ENCODE peak calls at places on chromosomes 5 and 9, in nine cellular contexts. Q is NCI-H1694 treated with DMSO at 0.1 percent for 48 hours; Y is PC-9; U is activated CD8-positive, alpha-beta memory T cell treated with anti-CD3 and anti-CD28 coated beads, Interleukin-2, amount 10 ng/mL, durations not matched to agents 7 days and 5 days; R is germinal center; H is AG08395; D is head of caudate nucleus; F is stimulated activated naive CD8-positive, alpha-beta T cell treated with anti-CD3 and anti-CD28 coated beads, Interleukin-15, Interleukin-2, amounts not matched to agents 100 U/mL and 50 U/mL, for 24 hours; Z is natural killer cell treated with Interleukin-12 subunit alpha and Interleukin-12 subunit beta and Interleukin-15 and Interleukin-18, amount 100 ng/mL, for 72 hours. O is an unnamed sample.

GRCh38 chr5:136276946-136277345 is 84.0 kb upstream of the SMIM32 start:
- DNase-seq in D (no peak), Q (no peak), H (no peak), F (no peak), Z (no peak), Y (no peak), R (no peak), U (no peak), O (no peak)

GRCh38 chr5:179907570-179908324 is at the start of gene TBC1D9B:
- DNase-seq in F (peak; percentile 71), Z (peak; percentile 76), U (peak; percentile 69), Q (peak; percentile 8), R (peak; percentile 79), H (peak; percentile 85), D (peak; percentile 80), Y (peak; percentile 69), O (peak; percentile 58)

GRCh38 chr9:118170032-118170955 is 466.1 kb downstream of the TLR4 start:
- DNase-seq in Q (peak; percentile 59), U (no peak), F (no peak), Z (no peak), D (peak; percentile 88), Y (peak; percentile 39), R (no peak), H (peak; percentile 27), O (no peak)

GRCh38 chr5:66989286-66989685 is 207.3 kb downstream of the CD180 start:
- DNase-seq in Q (no peak), Y (peak; percentile 37), R (no peak), Z (no peak), D (no peak), F (no peak), U (no peak), H (peak; percentile 20), O (no peak)

GRCh38 chr9:98097836-98098235 is 21.2 kb downstream of the TRIM14 start:
- DNase-seq in R (no peak), F (no peak), U (peak; percentile 66), Y (no peak), H (no peak), Q (no peak), D (no peak), Z (peak; percentile 74), O (no peak)

GRCh38 chr5:134651531-134651930 is 2.9 kb downstream of the SEC24A start:
- DNase-seq in F (no peak), D (no peak), Y (no peak), Z (no peak), Q (no peak), H (no peak), R (no peak), U (no peak), O (no peak)

GRCh38 chr9:111691686-111692329 is 30.4 kb downstream of the GNG10 start:
- DNase-seq in Z (no peak), D (no peak), H (peak; percentile 25), F (no peak), Q (peak; percentile 23), Y (no peak), R (no peak), U (no peak), O (no peak)

GRCh38 chr5:39892708-39893107 is 467.9 kb upstream of the DAB2 start:
- DNase-seq in H (peak; percentile 12), R (no peak), U (no peak), D (no peak), F (no peak), Y (no peak), Z (no peak), Q (no peak), O (no peak)

O was measured in CD14-positive monocyte.